ENCODE peak calls at places on chromosome 10, in five cellular contexts. L is CD8-positive, alpha-beta memory T cell; G is OCI-LY7; B is left ventricle myocardium inferior; R is tibial artery. K is an unnamed sample.
A peak's percentile ranks its signal among the peaks of the same experiment; 100 is the strongest.

GRCh38 chr10:132527338-132528063 is 10.1 kb upstream of the INPP5A start:
- DNase-seq in B (peak; percentile 11), G (no peak), L (no peak), R (peak; percentile 40), K (no peak)

GRCh38 chr10:14325325-14325955 is 5.3 kb downstream of the FRMD4A start:
- DNase-seq in R (no peak), B (peak; percentile 22), G (peak; percentile 46), L (peak; percentile 10), K (peak; percentile 64)

GRCh38 chr10:65793738-65794425 is 1132.0 kb upstream of the LRRTM3 start:
- DNase-seq in R (no peak), L (no peak), B (no peak), G (no peak), K (peak; percentile 33)

GRCh38 chr10:73874267-73875138 is at the start of gene CAMK2G:
- DNase-seq in B (peak; percentile 86), L (peak; percentile 82), G (peak; percentile 89), R (peak; percentile 92), K (peak; percentile 87)

GRCh38 chr10:127331696-127332095 is 135.3 kb upstream of the INSYN2A start:
- DNase-seq in L (no peak), R (no peak), B (no peak), G (no peak), K (no peak)

GRCh38 chr10:12412671-12413368 is 63.5 kb downstream of the CAMK1D start:
- DNase-seq in B (no peak), R (no peak), G (no peak), L (peak; percentile 21), K (no peak)

GRCh38 chr10:34808789-34809745 is 6.0 kb downstream of the PARD3 start:
- DNase-seq in L (no peak), R (no peak), G (no peak), B (peak; percentile 42), K (no peak)

GRCh38 chr10:50636576-50636975 is 12.8 kb upstream of the SGMS1 start:
- DNase-seq in B (no peak), R (no peak), L (no peak), G (no peak), K (no peak)

GRCh38 chr10:38741226-38741625 is 647.1 kb downstream of the ZNF37A start:
- DNase-seq in L (no peak), B (no peak), G (no peak), R (no peak), K (no peak)

GRCh38 chr10:38740102-38740501 is 646.0 kb downstream of the ZNF37A start:
- DNase-seq in L (no peak), R (no peak), G (no peak), B (no peak), K (no peak)
- H3K9me3 ChIP-seq in L (no peaks in the 10 kb centered on the region), R (no peaks in the 10 kb centered on the region), G (peaks cover 7% of the 10 kb centered on the region), B (no peaks in the 10 kb centered on the region), K (no peaks in the 10 kb centered on the region)

DNA sequence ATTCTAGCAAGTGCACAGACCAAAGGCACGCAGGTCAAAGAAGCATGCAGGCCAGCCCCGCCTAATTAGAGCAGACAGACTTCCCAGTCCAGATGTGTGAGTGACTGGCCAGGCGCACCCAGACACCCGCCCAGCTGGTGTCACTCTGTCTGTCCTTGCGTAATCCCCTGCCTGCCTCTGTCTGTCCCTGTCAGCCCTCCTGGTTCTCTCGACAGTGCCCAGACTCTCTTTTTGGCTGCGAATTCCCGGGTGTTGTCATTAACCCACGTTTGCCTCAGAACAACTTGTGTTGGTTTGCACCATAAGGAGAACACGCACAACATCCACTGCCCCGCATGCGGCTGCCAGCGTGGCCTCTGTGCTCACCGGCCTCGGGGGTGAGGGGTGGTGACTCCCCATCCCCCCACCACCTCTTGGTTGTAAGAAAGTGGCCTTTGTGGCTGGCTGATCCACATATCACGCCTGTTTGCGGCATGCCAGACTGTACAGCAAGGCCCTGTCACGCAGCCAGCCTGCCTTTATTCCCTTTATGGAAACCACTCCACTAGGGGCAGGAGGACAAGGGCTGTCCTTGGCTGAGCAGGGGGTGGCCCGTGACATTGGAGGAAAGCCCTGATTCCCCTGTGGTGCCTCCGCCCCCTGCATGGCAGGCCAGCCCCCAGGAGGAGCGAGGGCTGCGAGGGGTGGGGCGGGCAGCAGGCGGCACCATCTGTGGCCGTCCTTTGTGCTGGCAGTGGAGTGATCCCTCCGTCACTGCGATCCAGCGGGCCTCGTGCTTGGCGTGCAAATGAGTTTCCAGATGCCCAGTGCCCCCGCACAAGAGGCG is 72.8 kb upstream of the PPIF start:
- DNase-seq in B (peak; percentile 89), G (no peak), L (no peak), R (peak; percentile 98), K (peak; percentile 81)
- H3K27ac ChIP-seq in B (peak overlapping the region; percentile 93), G (no peak overlapping the region), L (no peak overlapping the region), R (peak overlapping the region; percentile 71), K (no peak overlapping the region)

DNA sequence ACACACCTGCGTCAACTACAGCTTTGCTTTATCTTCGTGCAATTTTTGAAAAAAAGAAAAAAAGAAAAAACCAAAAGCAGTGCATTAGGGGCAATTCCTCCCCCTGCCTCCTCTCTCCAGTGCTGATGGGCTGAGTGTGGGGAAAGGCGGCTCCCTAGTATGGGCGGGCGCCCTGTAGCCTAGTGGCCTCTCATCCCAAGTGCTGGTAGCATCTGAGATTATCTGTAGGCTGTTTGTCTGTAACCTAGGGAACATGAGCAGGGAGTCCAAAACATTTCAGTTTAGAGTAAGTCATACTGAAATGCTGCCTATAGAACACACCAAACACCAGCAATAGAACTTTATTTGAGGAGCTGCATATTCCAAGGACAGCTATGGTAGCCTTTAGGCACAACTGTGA is 24.6 kb upstream of the BAMBI start:
- DNase-seq in R (no peak), B (no peak), L (no peak), G (no peak), K (no peak)
- H3K9me3 ChIP-seq in R (peaks cover 6% of the 10 kb centered on the region), B (peaks cover 7% of the 10 kb centered on the region), L (no peaks in the 10 kb centered on the region), G (no peaks in the 10 kb centered on the region), K (no peaks in the 10 kb centered on the region)

DNA sequence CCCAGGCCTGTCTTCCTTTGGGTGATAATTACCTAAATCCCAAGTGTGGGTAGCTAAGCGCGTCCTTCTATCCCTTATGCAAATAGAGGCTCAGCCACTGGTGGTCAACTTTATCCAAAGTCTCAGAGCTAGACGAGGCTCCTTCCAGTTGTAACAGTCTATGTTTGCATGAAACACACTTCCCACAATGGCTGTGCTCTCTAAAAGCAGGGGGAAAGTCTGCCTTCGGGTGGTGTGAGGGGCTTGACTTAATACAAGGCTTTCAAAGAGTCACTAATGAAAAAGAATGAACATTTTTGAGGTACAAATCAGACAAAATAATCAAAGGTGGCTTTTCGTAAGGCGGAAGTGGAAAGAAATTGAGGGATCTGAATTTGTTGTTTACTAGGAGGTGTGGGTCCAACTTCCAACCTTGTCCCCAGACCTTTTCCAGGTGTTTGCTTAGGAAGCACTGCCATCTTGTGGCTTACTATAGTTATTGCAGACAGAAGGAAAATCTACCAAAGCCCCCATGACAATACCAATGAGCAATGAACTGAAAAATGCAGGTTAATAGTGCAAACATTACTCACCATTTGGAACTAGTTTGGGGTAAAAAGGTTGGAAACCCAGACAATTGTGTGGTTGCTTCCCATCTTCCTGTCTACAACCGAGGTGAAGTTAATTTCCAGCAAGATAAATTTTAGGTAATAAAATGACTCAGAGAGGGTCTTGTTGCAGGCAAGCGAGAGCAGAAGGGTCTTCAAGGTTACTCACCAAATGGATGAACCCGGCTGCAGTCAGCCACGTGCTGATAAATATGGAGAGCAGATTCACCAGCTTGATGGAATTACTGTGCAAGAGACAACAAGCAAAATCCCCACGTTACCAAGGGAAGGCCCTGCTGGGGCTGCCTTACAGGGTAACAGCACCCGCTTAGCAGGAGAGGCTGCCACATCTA is 525.7 kb downstream of the KCNMA1 start:
- DNase-seq in B (no peak), L (peak; percentile 19), R (no peak), G (peak; percentile 33), K (no peak)
- H3K27ac ChIP-seq in B (no peak overlapping the region), L (no peak overlapping the region), R (peak overlapping the region; percentile 67), G (no peak overlapping the region), K (peak overlapping the region; percentile 27)

DNA sequence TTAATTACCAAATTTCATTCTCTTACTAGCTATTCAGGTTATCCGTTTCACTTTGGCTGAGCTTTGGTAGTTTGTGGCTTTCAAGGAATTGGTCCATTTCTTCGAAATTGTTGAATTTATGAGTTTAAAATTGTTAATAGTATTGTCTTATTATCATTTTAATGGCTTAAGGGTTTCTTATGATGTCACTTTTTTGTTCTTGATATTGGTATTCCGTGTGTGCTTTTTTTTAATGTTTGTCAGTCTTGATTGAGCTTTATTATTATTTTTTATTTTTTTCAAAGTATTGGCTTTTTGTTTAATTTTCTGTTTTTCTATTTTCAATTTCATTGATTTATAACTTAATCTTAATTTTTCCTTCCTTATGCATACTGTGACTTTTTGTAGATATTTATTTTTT is 25.9 kb downstream of the FRG2B start:
- DNase-seq in R (no peak), B (no peak), L (no peak), G (no peak), K (no peak)
- H3K9me3 ChIP-seq in R (no peaks in the 10 kb centered on the region), B (no peaks in the 10 kb centered on the region), L (no peaks in the 10 kb centered on the region), G (no peaks in the 10 kb centered on the region), K (no peaks in the 10 kb centered on the region)

GRCh38 chr10:6383099-6383812 is 180.5 kb downstream of the PFKFB3 start:
- DNase-seq in G (no peak), R (no peak), B (no peak), L (no peak), K (no peak)
- H3K27ac ChIP-seq in G (no peak overlapping the region), R (peak overlapping the region; percentile 68), B (peak overlapping the region; percentile 42), L (no peak overlapping the region), K (no peak overlapping the region)

DNA sequence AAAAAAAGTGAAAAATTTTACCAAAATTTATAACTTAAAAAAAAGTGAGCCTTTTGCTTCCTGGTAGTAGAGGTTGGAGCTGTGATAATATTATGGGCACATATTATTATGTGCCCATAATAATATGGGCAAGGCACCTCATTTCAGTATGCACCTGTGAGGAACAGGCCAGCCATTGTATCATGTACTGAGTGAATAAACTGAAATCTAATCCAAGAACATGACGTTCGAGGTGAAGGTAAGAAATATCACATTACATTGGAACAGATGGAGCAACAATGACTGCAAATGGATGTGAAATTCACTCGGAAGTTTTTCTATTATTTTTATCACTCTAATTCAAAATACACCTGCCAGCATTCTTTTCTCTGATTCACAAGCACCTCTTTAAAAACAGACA is 216.0 kb downstream of the KLF6 start:
- DNase-seq in G (no peak), L (no peak), R (no peak), B (no peak), K (no peak)
- H3K9me3 ChIP-seq in G (no peaks in the 10 kb centered on the region), L (no peaks in the 10 kb centered on the region), R (peaks cover 9% of the 10 kb centered on the region), B (peaks cover 13% of the 10 kb centered on the region), K (no peaks in the 10 kb centered on the region)

DNA sequence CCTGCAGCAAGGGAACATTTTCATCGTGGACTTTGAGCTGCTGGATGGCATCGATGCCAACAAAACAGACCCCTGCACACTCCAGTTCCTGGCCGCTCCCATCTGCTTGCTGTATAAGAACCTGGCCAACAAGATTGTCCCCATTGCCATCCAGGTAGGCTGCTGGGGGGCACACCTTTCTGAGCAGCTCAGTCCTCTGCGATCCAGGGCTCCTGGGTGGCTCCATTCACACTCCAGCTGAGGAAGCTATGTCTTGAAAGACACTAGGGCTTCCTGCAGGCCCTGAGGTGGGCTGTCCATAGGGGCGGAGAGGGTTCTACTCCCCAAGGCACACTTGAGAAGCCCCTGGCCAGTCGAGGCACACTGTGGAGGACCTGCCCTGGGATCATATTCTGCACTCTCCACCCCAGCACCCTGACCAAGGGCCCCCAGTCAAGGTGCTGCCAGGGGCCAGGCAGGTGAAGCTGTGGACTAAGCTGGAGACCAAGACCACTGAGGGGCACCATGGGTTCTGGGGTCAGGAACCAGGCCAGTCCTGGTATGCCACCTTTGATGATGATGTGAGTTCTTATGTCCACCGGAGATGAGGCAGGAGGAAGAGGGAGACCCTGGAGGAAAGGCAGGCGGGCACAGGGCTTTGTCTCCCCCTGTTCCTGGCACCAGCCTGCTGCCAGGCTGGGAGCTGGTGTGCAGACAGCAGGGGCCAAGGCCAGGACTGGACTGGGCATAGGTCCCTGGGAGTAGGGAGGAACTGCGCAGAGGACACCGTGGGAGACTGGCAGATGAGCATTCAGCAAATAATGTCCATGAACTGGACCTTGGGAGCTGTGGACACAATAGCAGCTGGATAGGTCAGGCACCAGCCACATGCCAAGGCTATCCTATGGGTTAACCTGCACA is 54.8 kb downstream of the ALOX5 start:
- DNase-seq in G (no peak), R (no peak), L (no peak), B (no peak), K (no peak)
- H3K27ac ChIP-seq in G (no peak overlapping the region), R (no peak overlapping the region), L (no peak overlapping the region), B (no peak overlapping the region), K (no peak overlapping the region)

K was measured in right lobe of liver.